ENCODE peak calls at places on chromosomes 13 and 19, in four cellular contexts. N is tibial artery, I is K562, K is uterus. T is an unnamed sample.

GRCh38 chr19:290539-291521 is at the start of gene PLPP2:
- DNase-seq in N (no peak), I (peak; percentile 63), K (peak; percentile 39), T (no peak)

GRCh38 chr13:32503727-32504126 is 34.9 kb downstream of the N4BP2L2 start:
- DNase-seq in N (no peak), I (no peak), K (no peak), T (no peak)

GRCh38 chr13:27617801-27618411 is 2.4 kb downstream of the LNX2 start:
- DNase-seq in N (no peak), I (no peak), K (no peak), T (no peak)

GRCh38 chr13:24279706-24280105 is 29.7 kb upstream of the C1QTNF9 start:
- DNase-seq in N (no peak), I (no peak), K (no peak), T (no peak)

GRCh38 chr19:34731019-34731829 is 2.8 kb upstream of the ZNF181 start:
- DNase-seq in N (no peak), I (peak; percentile 52), K (peak; percentile 15), T (no peak)

GRCh38 chr13:33111414-33112110 is 95.3 kb downstream of the KL start:
- DNase-seq in N (no peak), I (no peak), K (peak; percentile 55), T (peak; percentile 60)

GRCh38 chr19:51901860-51902259 is 3.0 kb downstream of the ZNF649 start:
- DNase-seq in N (no peak), I (no peak), K (no peak), T (no peak)

GRCh38 chr13:112850273-112850672 is 118.7 kb upstream of the MCF2L start:
- DNase-seq in N (no peak), I (no peak), K (no peak), T (no peak)

GRCh38 chr13:59770451-59770850 is 393.3 kb downstream of the DIAPH3 start:
- DNase-seq in N (no peak), I (no peak), K (no peak), T (no peak)

GRCh38 chr13:66492479-66492878 is 737.7 kb downstream of the PCDH9 start:
- DNase-seq in N (no peak), I (peak; percentile 4), K (no peak), T (no peak)

GRCh38 chr13:102830646-102831045 is 15.2 kb upstream of the ERCC5 start:
- DNase-seq in N (no peak), I (no peak), K (no peak), T (no peak)

GRCh38 chr19:29505034-29505824 is 20.6 kb upstream of the VSTM2B start:
- DNase-seq in N (no peak), I (no peak), K (no peak), T (no peak)

GRCh38 chr19:55173717-55174409 is 6.2 kb downstream of the SYT5 start:
- DNase-seq in N (peak; percentile 27), I (peak; percentile 90), K (peak; percentile 50), T (peak; percentile 62)

GRCh38 chr19:1663854-1664253 is 11.4 kb upstream of the TCF3 start:
- DNase-seq in N (no peak), I (no peak), K (no peak), T (no peak)

GRCh38 chr19:16283103-16283469 is 41.5 kb upstream of the KLF2 start:
- DNase-seq in N (peak; percentile 32), I (no peak), K (no peak), T (no peak)

GRCh38 chr13:27011661-27012060 is 159.9 kb downstream of the USP12 start:
- DNase-seq in N (no peak), I (no peak), K (no peak), T (no peak)

GRCh38 chr13:93529961-93530360 is 303.4 kb downstream of the GPC6 start:
- DNase-seq in N (no peak), I (no peak), K (no peak), T (no peak)

GRCh38 chr19:58024661-58025060 is 9.2 kb upstream of the ZSCAN1 start:
- DNase-seq in N (no peak), I (no peak), K (no peak), T (no peak)

GRCh38 chr19:58059003-58059671 is at the start of gene ZNF135:
- DNase-seq in N (peak; percentile 74), I (no peak), K (peak; percentile 91), T (peak; percentile 68)

GRCh38 chr19:33646306-33646705 is 24.6 kb downstream of the CHST8 start:
- DNase-seq in N (no peak), I (no peak), K (no peak), T (no peak)

GRCh38 chr13:77893066-77893465 is 25.6 kb downstream of the EDNRB start:
- DNase-seq in N (no peak), I (no peak), K (no peak), T (no peak)

GRCh38 chr19:16524991-16525734 is 17.1 kb downstream of the CHERP start:
- DNase-seq in N (no peak), I (peak; percentile 16), K (no peak), T (no peak)

DNA sequence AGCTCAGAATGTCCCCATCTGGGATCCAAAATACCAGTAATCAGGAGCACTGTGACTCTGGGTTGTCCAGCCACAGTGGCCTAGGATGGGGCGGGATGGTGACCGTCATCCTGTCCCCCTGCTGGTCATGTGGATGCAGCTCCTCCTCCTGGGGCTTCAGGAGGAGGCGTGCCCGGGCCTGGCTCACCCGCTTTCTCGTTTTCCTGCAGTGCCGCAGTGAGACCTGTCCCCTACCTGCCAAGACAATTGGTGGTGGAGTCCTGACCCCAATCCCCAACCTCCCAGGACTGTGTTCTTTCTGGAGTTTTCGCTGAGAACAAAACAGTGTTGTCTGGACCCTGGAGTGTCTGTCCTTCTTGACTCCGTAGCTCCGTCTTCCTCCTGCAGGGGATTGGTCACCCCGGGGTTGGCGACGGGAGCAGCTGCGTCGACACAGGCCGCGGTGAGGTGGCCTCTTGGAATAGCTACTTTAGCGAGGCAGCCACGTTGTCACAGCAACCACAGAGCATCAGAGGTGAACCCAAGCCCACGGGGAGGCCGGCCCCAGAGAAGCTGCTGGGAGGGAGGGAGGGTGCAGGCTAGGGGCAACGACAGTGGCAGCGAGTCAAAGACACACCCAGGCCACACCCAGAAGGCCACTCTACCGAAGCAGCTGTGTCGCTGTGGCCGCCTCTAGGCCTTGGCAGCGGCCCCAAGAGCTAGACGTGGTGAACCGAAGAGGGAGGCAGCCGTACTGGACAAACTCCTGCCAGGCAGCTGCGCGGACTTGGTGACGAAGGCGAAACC is 10.1 kb upstream of the EMC10 start:
- DNase-seq in N (no peak), I (peak; percentile 78), K (no peak), T (no peak)
- TF ChIP-seq CTCF in N (no peak), I (peak; percentile 69), K (no peak), T (peak; percentile 51)

GRCh38 chr19:41868989-41869300 is 8.1 kb upstream of the CD79A start:
- DNase-seq in N (no peak), I (no peak), K (no peak), T (no peak)
- H3K36me3 ChIP-seq in N (peaks cover 86% of the 10 kb centered on the region), I (peaks cover 74% of the 10 kb centered on the region), K (no peaks in the 10 kb centered on the region), T (peaks cover 79% of the 10 kb centered on the region)

DNA sequence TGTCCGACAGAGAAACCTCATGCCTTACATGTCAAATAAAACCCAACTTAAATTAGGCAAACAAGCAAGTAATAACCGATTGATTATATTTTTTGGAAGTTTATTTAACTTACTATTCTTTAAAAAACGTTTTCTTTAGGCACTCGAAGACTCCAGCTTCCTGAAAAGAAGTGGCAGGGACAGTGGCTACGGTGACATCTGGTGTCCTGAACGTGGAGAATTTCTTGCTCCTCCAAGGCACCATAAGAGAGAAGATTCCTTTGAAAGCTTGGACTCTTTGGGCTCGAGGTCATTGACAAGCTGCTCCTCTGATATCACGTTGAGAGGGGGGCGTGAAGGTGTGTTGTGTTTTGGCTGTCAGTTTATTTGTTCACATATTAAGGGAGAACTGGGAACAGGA is 164.4 kb downstream of the LMO7 start:
- DNase-seq in N (no peak), I (no peak), K (no peak), T (no peak)
- TF ChIP-seq CTCF in N (no peak), I (no peak), K (no peak), T (no peak)

DNA sequence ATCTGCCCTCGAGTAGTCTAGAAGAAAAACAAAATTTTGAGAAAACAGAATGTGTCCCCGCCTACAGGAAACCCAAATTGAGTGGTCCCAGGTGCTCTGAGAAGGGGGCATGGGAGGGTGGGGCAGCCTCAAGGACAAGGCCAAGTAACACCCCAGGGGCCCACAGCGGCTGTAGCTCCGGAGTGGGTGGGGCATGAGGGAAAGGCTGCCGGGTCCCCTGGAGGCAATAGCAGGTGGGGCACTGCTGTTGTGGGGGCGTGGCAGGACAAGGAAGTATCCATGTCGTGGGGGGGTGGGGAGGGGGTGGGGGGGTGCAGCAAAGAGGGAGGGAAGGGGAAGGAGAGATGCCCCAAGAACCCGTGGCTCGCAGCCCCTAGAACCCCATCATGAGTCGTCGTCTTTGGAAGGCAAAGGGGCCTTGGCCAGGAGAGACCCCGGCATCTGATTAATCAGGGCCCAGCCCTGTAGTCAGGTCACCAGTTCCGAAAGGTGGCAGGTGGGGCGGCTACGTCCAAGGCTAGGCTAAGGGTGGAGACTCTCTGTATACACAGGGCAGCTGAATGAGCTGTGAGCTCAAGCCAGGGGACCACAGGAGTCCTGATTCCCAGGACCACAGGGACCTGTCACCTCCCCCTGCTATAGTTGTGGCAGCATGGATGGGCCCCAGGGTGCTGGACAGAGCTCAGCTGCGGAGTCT is 7.5 kb upstream of the ISYNA1 start:
- DNase-seq in N (no peak), I (peak; percentile 38), K (no peak), T (no peak)
- H3K36me3 ChIP-seq in N (peaks cover 89% of the 10 kb centered on the region), I (peaks cover 73% of the 10 kb centered on the region), K (no peaks in the 10 kb centered on the region), T (peaks cover 46% of the 10 kb centered on the region)

DNA sequence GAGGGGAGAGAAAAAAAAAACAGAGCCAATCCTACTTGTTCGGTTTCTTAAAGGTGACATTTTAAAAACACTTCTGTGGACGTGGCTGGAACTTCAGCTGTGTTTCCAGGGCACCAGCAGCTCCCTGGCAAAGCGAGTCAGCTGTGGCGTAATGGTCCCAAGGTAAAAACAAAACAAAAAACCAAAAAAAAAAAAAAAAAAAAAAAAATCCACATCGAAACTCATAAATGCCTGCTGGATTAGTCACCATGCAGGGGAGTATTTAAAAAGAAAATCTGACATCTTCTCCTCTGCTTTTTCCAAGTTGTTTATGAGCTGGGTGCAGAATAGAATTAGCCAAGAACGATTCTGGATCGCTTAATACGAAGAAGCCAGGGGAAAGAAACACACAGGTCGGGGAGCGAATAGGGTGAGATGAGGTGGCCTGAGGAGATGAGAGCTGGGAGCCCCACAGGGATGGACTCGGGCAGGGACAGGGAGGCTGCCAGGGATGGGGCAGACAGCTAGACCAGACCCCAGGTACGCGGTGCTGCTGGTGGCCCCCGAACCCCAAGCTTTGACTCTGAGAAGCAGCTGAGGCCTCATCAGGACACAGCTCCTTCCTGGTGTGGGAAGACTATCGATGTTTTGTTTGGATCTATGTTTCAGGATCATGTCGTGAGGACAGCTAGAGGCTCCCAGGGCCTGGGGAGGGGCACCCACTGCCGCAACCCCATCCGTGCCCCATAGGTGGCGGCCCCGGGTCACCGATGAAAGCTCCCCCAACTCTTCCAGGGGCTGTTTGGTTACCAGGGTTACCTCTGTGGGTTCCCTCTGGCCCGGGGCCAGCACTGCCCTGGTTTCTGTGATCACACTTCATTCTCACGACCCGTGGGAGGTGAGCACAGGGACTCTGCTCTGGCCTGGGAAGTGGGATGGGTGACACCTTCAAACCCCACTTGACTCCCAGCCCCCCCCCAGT is 3.1 kb upstream of the CTXN1 start:
- DNase-seq in N (peak; percentile 80), I (peak; percentile 72), K (peak; percentile 78), T (peak; percentile 82)
- TF ChIP-seq CTCF in N (peak; percentile 42), I (peak; percentile 68), K (peak; percentile 44), T (peak; percentile 66)

GRCh38 chr19:14162871-14163297 is 26.5 kb upstream of the ASF1B start:
- DNase-seq in N (no peak), I (no peak), K (no peak), T (no peak)
- H3K36me3 ChIP-seq in N (peaks cover 33% of the 10 kb centered on the region), I (peaks cover 21% of the 10 kb centered on the region), K (no peaks in the 10 kb centered on the region), T (peaks cover 17% of the 10 kb centered on the region)

GRCh38 chr19:46404039-46404883 is 9.1 kb downstream of the CCDC8 start:
- DNase-seq in N (peak; percentile 59), I (peak; percentile 58), K (peak; percentile 74), T (no peak)
- TF ChIP-seq CTCF in N (no peak), I (no peak), K (peak; percentile 8), T (no peak)

T was measured in brain microvascular endothelial cell.